ENCODE peak calls at places on chromosomes 6 and 20, in nine cellular contexts. One of them, this sample, is unnamed.

GRCh38 chr20:54995553-54995952 is 520.2 kb downstream of the DOK5 start:
- DNase-seq in fibroblast of mammary gland: no peak
- DNase-seq in HCT116: no peak
- DNase-seq in fibroblast of lung: no peak
- DNase-seq in ovary: no peak
- DNase-seq in heart right ventricle: no peak
- DNase-seq in nephron progenitor cell: no peak
- DNase-seq in adrenal gland: no peak
- DNase-seq in RWPE2: no peak
- DNase-seq in this sample: no peak

GRCh38 chr20:57921701-57922482 is 212.1 kb upstream of the PMEPA1 start:
- DNase-seq in nephron progenitor cell: no peak
- DNase-seq in fibroblast of mammary gland: no peak
- DNase-seq in adrenal gland: no peak
- DNase-seq in RWPE2: no peak
- DNase-seq in heart right ventricle: no peak
- DNase-seq in fibroblast of lung: no peak
- DNase-seq in ovary: no peak
- DNase-seq in HCT116: no peak
- DNase-seq in this sample: no peak

GRCh38 chr6:73521351-73522254 is 771 bp upstream of the EEF1A1 start:
- DNase-seq in ovary: peak
- DNase-seq in RWPE2: peak
- DNase-seq in adrenal gland: peak
- DNase-seq in fibroblast of lung: peak
- DNase-seq in heart right ventricle: peak
- DNase-seq in nephron progenitor cell: peak
- DNase-seq in fibroblast of mammary gland: peak
- DNase-seq in HCT116: no peak
- DNase-seq in this sample: no peak

GRCh38 chr20:59428441-59429205 is 128.2 kb downstream of the EDN3 start:
- DNase-seq in adrenal gland: no peak
- DNase-seq in ovary: no peak
- DNase-seq in fibroblast of mammary gland: no peak
- DNase-seq in nephron progenitor cell: no peak
- DNase-seq in RWPE2: no peak
- DNase-seq in heart right ventricle: no peak
- DNase-seq in fibroblast of lung: no peak
- DNase-seq in HCT116: peak
- DNase-seq in this sample: no peak

GRCh38 chr6:169266746-169267629 is 13.3 kb upstream of the THBS2 start:
- DNase-seq in nephron progenitor cell: no peak
- DNase-seq in heart right ventricle: no peak
- DNase-seq in fibroblast of lung: peak
- DNase-seq in ovary: no peak
- DNase-seq in fibroblast of mammary gland: peak
- DNase-seq in adrenal gland: no peak
- DNase-seq in RWPE2: no peak
- DNase-seq in HCT116: no peak
- DNase-seq in this sample: no peak

GRCh38 chr6:25916330-25916729 is 14.2 kb downstream of the SLC17A2 start:
- DNase-seq in fibroblast of mammary gland: no peak
- DNase-seq in nephron progenitor cell: no peak
- DNase-seq in heart right ventricle: no peak
- DNase-seq in RWPE2: no peak
- DNase-seq in fibroblast of lung: no peak
- DNase-seq in ovary: no peak
- DNase-seq in HCT116: no peak
- DNase-seq in adrenal gland: no peak
- DNase-seq in this sample: no peak

GRCh38 chr6:124676033-124676432 is 286.2 kb upstream of the RNF217 start:
- DNase-seq in adrenal gland: no peak
- DNase-seq in HCT116: no peak
- DNase-seq in RWPE2: no peak
- DNase-seq in fibroblast of lung: peak
- DNase-seq in fibroblast of mammary gland: peak
- DNase-seq in nephron progenitor cell: no peak
- DNase-seq in ovary: no peak
- DNase-seq in heart right ventricle: no peak
- DNase-seq in this sample: no peak

GRCh38 chr6:7684076-7684475 is 41.8 kb upstream of the BMP6 start:
- DNase-seq in fibroblast of lung: no peak
- DNase-seq in nephron progenitor cell: no peak
- DNase-seq in ovary: no peak
- DNase-seq in adrenal gland: no peak
- DNase-seq in HCT116: no peak
- DNase-seq in fibroblast of mammary gland: peak
- DNase-seq in RWPE2: no peak
- DNase-seq in heart right ventricle: no peak
- DNase-seq in this sample: no peak

GRCh38 chr6:152905551-152906299 is 77.1 kb downstream of the FBXO5 start:
- DNase-seq in nephron progenitor cell: no peak
- DNase-seq in adrenal gland: no peak
- DNase-seq in RWPE2: no peak
- DNase-seq in ovary: no peak
- DNase-seq in heart right ventricle: no peak
- DNase-seq in fibroblast of lung: no peak
- DNase-seq in HCT116: no peak
- DNase-seq in fibroblast of mammary gland: no peak
- DNase-seq in this sample: no peak

GRCh38 chr20:3250091-3250504 is 11.1 kb upstream of the SLC4A11 start:
- DNase-seq in fibroblast of mammary gland: no peak
- DNase-seq in heart right ventricle: no peak
- DNase-seq in HCT116: no peak
- DNase-seq in adrenal gland: peak
- DNase-seq in fibroblast of lung: no peak
- DNase-seq in ovary: peak
- DNase-seq in nephron progenitor cell: peak
- DNase-seq in RWPE2: no peak
- DNase-seq in this sample: no peak
- TF ChIP-seq CTCF in fibroblast of mammary gland: peak
- TF ChIP-seq CTCF in heart right ventricle: no peak
- TF ChIP-seq CTCF in HCT116: peak
- TF ChIP-seq CTCF in adrenal gland: peak
- TF ChIP-seq CTCF in fibroblast of lung: peak
- TF ChIP-seq CTCF in ovary: no peak
- TF ChIP-seq CTCF in nephron progenitor cell: peak
- TF ChIP-seq CTCF in RWPE2: no peak
- TF ChIP-seq CTCF in this sample: peak

GRCh38 chr6:117399924-117400323 is 25.8 kb downstream of the ROS1 start:
- DNase-seq in HCT116: no peak
- DNase-seq in heart right ventricle: no peak
- DNase-seq in ovary: no peak
- DNase-seq in fibroblast of mammary gland: no peak
- DNase-seq in adrenal gland: no peak
- DNase-seq in RWPE2: no peak
- DNase-seq in fibroblast of lung: peak
- DNase-seq in nephron progenitor cell: no peak
- DNase-seq in this sample: no peak
- TF ChIP-seq CTCF in HCT116: peak
- TF ChIP-seq CTCF in heart right ventricle: no peak
- TF ChIP-seq CTCF in ovary: no peak
- TF ChIP-seq CTCF in fibroblast of mammary gland: peak
- TF ChIP-seq CTCF in adrenal gland: no peak
- TF ChIP-seq CTCF in RWPE2: peak
- TF ChIP-seq CTCF in fibroblast of lung: peak
- TF ChIP-seq CTCF in nephron progenitor cell: no peak
- TF ChIP-seq CTCF in this sample: peak

GRCh38 chr20:2695206-2695983 is 2.8 kb downstream of the EBF4 start:
- DNase-seq in heart right ventricle: no peak
- DNase-seq in fibroblast of mammary gland: no peak
- DNase-seq in nephron progenitor cell: no peak
- DNase-seq in HCT116: no peak
- DNase-seq in ovary: no peak
- DNase-seq in RWPE2: no peak
- DNase-seq in fibroblast of lung: no peak
- DNase-seq in adrenal gland: no peak
- DNase-seq in this sample: no peak

GRCh38 chr20:2694519-2694918 is 1.9 kb downstream of the EBF4 start:
- DNase-seq in fibroblast of lung: no peak
- DNase-seq in ovary: no peak
- DNase-seq in RWPE2: no peak
- DNase-seq in fibroblast of mammary gland: no peak
- DNase-seq in heart right ventricle: no peak
- DNase-seq in adrenal gland: no peak
- DNase-seq in HCT116: no peak
- DNase-seq in nephron progenitor cell: no peak
- DNase-seq in this sample: no peak

GRCh38 chr20:2692886-2693285 is 306 bp downstream of the EBF4 start:
- DNase-seq in RWPE2: no peak
- DNase-seq in HCT116: no peak
- DNase-seq in fibroblast of mammary gland: no peak
- DNase-seq in ovary: no peak
- DNase-seq in adrenal gland: no peak
- DNase-seq in fibroblast of lung: no peak
- DNase-seq in heart right ventricle: no peak
- DNase-seq in nephron progenitor cell: peak
- DNase-seq in this sample: no peak

GRCh38 chr20:2693286-2693995 is 861 bp downstream of the EBF4 start:
- DNase-seq in adrenal gland: no peak
- DNase-seq in HCT116: no peak
- DNase-seq in fibroblast of lung: peak
- DNase-seq in nephron progenitor cell: peak
- DNase-seq in RWPE2: no peak
- DNase-seq in heart right ventricle: peak
- DNase-seq in ovary: peak
- DNase-seq in fibroblast of mammary gland: no peak
- DNase-seq in this sample: no peak

GRCh38 chr20:2693996-2694471 is 1.5 kb downstream of the EBF4 start:
- DNase-seq in fibroblast of lung: no peak
- DNase-seq in heart right ventricle: no peak
- DNase-seq in ovary: no peak
- DNase-seq in nephron progenitor cell: peak
- DNase-seq in HCT116: no peak
- DNase-seq in RWPE2: no peak
- DNase-seq in fibroblast of mammary gland: no peak
- DNase-seq in adrenal gland: no peak
- DNase-seq in this sample: no peak
- TF ChIP-seq CTCF in fibroblast of lung: no peak
- TF ChIP-seq CTCF in heart right ventricle: no peak
- TF ChIP-seq CTCF in ovary: no peak
- TF ChIP-seq CTCF in nephron progenitor cell: no peak
- TF ChIP-seq CTCF in HCT116: no peak
- TF ChIP-seq CTCF in RWPE2: no peak
- TF ChIP-seq CTCF in fibroblast of mammary gland: no peak
- TF ChIP-seq CTCF in adrenal gland: no peak
- TF ChIP-seq CTCF in this sample: no peak

DNA sequence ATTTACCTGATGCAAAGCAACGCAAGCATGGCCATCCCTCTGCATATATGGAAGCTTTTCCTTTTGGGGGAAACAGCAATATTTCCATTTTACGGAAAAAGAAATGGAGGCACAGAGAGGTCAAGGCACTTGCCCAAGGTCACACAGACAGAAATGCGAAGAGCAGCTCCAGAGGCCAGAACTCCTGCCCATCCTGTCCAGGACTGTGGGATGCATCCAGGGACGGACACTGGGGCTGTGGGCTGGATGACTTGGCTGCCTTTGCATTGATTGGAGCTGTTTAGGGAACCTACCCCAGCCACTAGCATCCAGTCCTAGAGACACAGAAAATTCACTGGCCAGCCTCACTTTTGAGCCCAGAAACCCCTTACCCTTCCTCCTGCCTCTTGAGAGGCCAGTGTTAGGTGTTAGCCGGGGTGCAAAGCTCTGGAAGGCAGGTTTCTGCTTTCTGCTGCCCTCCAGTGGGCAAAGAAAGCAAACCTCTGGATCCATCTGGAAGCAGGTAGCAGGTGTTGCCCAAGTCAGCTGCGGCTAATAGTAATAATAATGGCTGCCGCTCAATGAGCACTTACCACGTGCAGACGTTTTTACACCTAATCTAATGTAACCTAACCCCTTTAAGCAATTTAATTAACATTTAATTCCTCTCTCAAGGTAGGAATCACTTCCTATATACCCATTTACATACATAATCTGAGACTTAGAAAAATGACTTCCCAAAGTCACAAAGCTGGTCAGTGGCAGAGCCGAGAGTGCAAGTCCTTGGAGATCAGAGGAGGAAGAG is 31.7 kb upstream of the CCN5 start:
- DNase-seq in fibroblast of mammary gland: no peak
- DNase-seq in fibroblast of lung: no peak
- DNase-seq in heart right ventricle: no peak
- DNase-seq in HCT116: peak
- DNase-seq in RWPE2: peak
- DNase-seq in adrenal gland: peak
- DNase-seq in ovary: no peak
- DNase-seq in nephron progenitor cell: peak
- DNase-seq in this sample: peak
- TF ChIP-seq CTCF in fibroblast of mammary gland: peak
- TF ChIP-seq CTCF in fibroblast of lung: peak
- TF ChIP-seq CTCF in heart right ventricle: peak
- TF ChIP-seq CTCF in HCT116: peak
- TF ChIP-seq CTCF in RWPE2: peak
- TF ChIP-seq CTCF in adrenal gland: peak
- TF ChIP-seq CTCF in ovary: no peak
- TF ChIP-seq CTCF in nephron progenitor cell: peak
- TF ChIP-seq CTCF in this sample: peak